ENCODE peak calls at places on chromosomes 13 and 19, in ten cellular contexts. N is AG04450, Y is heart right ventricle, L is HFFc6, M is adrenal gland, H is Panc1, C is H9, D is AG10803, S is neural crest cell, G is HFF-Myc. K is an unnamed sample.
A peak's percentile ranks its signal among the peaks of the same experiment; 100 is the strongest.

GRCh38 chr13:91369432-91369831 is 21.9 kb downstream of the MIR17HG start:
- DNase-seq in H (no peak), M (no peak), D (peak; percentile 15), L (no peak), S (no peak), C (no peak), N (no peak), G (no peak), Y (no peak), K (no peak)

GRCh38 chr19:35856001-35856400 is 710 bp upstream of the KIRREL2 start:
- DNase-seq in D (no peak), S (peak; percentile 49), G (no peak), N (no peak), H (no peak), Y (no peak), M (no peak), L (no peak), C (peak; percentile 54), K (no peak)

GRCh38 chr19:4596033-4596904 is 36.8 kb upstream of the SEMA6B start:
- DNase-seq in H (no peak), M (peak; percentile 67), Y (no peak), S (no peak), G (no peak), C (peak; percentile 77), D (no peak), N (no peak), L (no peak), K (no peak)

GRCh38 chr13:59111711-59112110 is 1052.0 kb downstream of the DIAPH3 start:
- DNase-seq in M (no peak), G (no peak), H (no peak), C (no peak), S (no peak), N (peak; percentile 42), L (peak; percentile 9), D (peak; percentile 51), Y (no peak), K (peak; percentile 18)

GRCh38 chr13:37443538-37443937 is 155.0 kb downstream of the POSTN start:
- DNase-seq in Y (no peak), M (no peak), H (no peak), L (peak; percentile 79), D (peak; percentile 96), S (no peak), G (peak; percentile 6), N (peak; percentile 52), C (no peak), K (peak; percentile 31)

GRCh38 chr13:45674908-45675307 is 27.2 kb upstream of the CBY2 start:
- DNase-seq in N (no peak), D (peak; percentile 91), H (no peak), C (no peak), G (peak; percentile 66), Y (no peak), M (no peak), L (peak; percentile 52), S (no peak), K (peak; percentile 80)

GRCh38 chr19:56080669-56081401 is 40.3 kb downstream of the ZNF787 start:
- DNase-seq in M (peak; percentile 86), S (peak; percentile 82), D (peak; percentile 82), G (peak; percentile 36), N (peak; percentile 37), H (no peak), L (peak; percentile 74), C (peak; percentile 88), Y (peak; percentile 86), K (no peak)

GRCh38 chr19:8096071-8096470 is 43.5 kb downstream of the CCL25 start:
- DNase-seq in D (no peak), H (no peak), C (no peak), N (no peak), M (no peak), G (no peak), S (no peak), Y (no peak), L (no peak), K (no peak)

GRCh38 chr19:39941615-39942507 is 7.4 kb upstream of the FCGBP start:
- DNase-seq in H (no peak), D (no peak), S (no peak), G (peak; percentile 9), N (no peak), M (no peak), Y (no peak), C (no peak), L (no peak), K (no peak)

GRCh38 chr19:31185261-31185660 is 164.0 kb downstream of the TSHZ3 start:
- DNase-seq in H (no peak), L (no peak), Y (no peak), S (no peak), G (no peak), C (no peak), N (no peak), D (no peak), M (no peak), K (no peak)

GRCh38 chr19:16591803-16592556 is 19.8 kb upstream of the SLC35E1 start:
- DNase-seq in Y (no peak), L (no peak), C (no peak), H (no peak), N (no peak), S (no peak), G (no peak), M (peak; percentile 66), D (no peak), K (no peak)

GRCh38 chr13:109163052-109163413 is 533.6 kb downstream of the MYO16 start:
- DNase-seq in C (no peak), G (no peak), N (no peak), H (no peak), M (no peak), S (no peak), D (peak; percentile 20), L (no peak), Y (no peak), K (no peak)

DNA sequence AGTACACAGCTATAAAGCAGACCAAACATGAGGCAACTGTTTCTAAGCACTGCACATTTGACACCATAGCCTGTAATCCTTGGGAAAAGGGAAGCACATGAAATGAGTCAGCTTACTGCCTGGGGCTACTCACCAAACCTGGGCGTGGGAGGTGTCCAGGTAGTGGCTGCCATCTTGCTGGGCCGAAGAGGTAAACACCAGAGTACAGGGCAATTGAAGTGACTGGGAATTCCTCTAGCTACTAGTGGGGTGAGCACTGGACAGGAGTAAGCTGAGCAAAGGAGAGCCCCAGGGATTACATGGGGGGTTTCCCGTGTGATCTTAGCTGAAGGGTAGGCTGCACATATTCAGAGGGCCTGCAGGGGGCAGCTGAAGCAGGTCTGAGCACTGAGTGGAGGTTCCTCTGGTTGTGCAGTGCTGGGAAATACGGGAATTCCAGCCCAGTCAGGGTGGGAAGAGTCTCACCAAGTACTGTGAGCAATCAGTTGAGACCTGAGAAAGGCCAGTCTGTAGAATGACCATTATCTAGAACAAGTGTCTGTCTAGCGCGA is 140.5 kb downstream of the SLC7A1 start:
- DNase-seq in N (no peak), M (no peak), L (peak; percentile 2), D (peak; percentile 37), Y (no peak), S (no peak), G (no peak), H (no peak), C (peak; percentile 62), K (no peak)
- TF ChIP-seq CTCF in N (peak; percentile 39), M (no peak), L (peak; percentile 65), D (peak; percentile 35), Y (no peak), S (peak; percentile 53), G (peak; percentile 52), H (peak; percentile 46), C (peak; percentile 68), K (peak; percentile 27)

DNA sequence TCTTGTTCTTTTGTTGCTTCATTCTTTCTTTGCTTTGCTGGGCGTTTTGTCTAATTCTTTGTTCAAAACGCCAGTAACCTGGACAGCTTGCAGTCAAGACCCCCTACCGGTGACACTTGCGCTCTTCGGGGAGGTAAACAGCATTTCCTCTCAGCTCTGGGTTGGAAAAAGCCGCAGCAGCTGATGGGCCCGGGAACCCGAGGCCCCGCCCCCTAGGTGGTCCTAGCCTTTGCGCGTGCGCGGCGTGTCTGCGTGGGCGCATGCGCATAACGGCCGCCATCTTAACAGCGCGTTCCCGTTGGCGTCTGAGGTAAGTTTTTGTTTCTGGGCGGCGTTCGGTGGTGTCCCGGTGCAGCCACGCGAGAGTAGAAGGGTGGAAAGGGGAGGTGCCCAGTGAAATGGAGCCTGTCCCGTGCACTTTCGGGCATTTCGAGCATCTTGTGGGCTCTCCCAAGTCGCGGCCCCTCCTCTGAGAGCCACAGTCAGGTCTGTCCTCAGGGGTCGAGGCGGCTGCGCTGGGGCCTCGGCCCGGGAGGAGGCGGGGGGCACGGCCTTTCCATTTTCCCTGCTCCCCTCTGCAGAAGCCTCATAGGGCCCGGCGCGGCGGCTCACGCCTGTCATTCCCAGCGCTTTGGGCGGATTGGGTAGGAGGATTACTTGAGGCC is at the start of gene ZNF559:
- DNase-seq in N (peak; percentile 90), L (peak; percentile 91), Y (peak; percentile 96), D (peak; percentile 94), G (peak; percentile 81), H (peak; percentile 70), C (peak; percentile 95), M (peak; percentile 95), S (peak; percentile 96), K (peak; percentile 73)
- TF ChIP-seq CTCF in N (peak; percentile 51), L (peak; percentile 72), Y (no peak), D (peak; percentile 43), G (peak; percentile 35), H (no peak), C (peak; percentile 59), M (peak; percentile 39), S (peak; percentile 67), K (peak; percentile 36)

GRCh38 chr19:13960863-13961784 is 8.8 kb downstream of the DCAF15 start:
- DNase-seq in G (no peak), L (no peak), H (no peak), C (peak; percentile 30), Y (no peak), S (no peak), D (no peak), M (no peak), N (no peak), K (no peak)
- TF ChIP-seq CTCF in G (no peak), L (no peak), H (no peak), C (no peak), Y (no peak), S (no peak), D (no peak), M (no peak), N (no peak), K (peak; percentile 15)

GRCh38 chr19:1017906-1018305 is 3.0 kb downstream of the TMEM259 start:
- DNase-seq in C (no peak), Y (no peak), M (no peak), N (no peak), S (no peak), L (no peak), D (no peak), H (no peak), G (no peak), K (no peak)

GRCh38 chr19:1018393-1018792 is 2.5 kb downstream of the TMEM259 start:
- DNase-seq in Y (no peak), N (no peak), G (no peak), H (no peak), C (no peak), S (no peak), L (no peak), D (no peak), M (no peak), K (no peak)

GRCh38 chr19:1016647-1017114 is 4.2 kb downstream of the TMEM259 start:
- DNase-seq in H (no peak), L (peak; percentile 78), C (no peak), D (peak; percentile 58), Y (no peak), M (peak; percentile 74), N (no peak), G (no peak), S (no peak), K (peak; percentile 77)

GRCh38 chr19:1015782-1016646 is 4.9 kb downstream of the TMEM259 start:
- DNase-seq in L (no peak), N (no peak), Y (no peak), S (no peak), C (no peak), H (no peak), M (no peak), D (no peak), G (no peak), K (no peak)

GRCh38 chr19:1017115-1017905 is 3.6 kb downstream of the TMEM259 start:
- DNase-seq in L (no peak), D (no peak), H (no peak), G (no peak), Y (no peak), M (no peak), N (no peak), S (no peak), C (no peak), K (no peak)
- TF ChIP-seq CTCF in L (no peak), D (no peak), H (no peak), G (no peak), Y (no peak), M (no peak), N (no peak), S (no peak), C (no peak), K (no peak)

K was measured in kidney epithelial cell.